ENCODE peak calls at places on chromosome 1, in ten cellular contexts. A, T, V, K, S, Y, R, U, L and N are unnamed samples.

GRCh38 chr1:23211955-23212354 is 5.3 kb downstream of the HTR1D start:
- DNase-seq in A (no peak), T (no peak), V (no peak), K (no peak), S (no peak), Y (no peak), R (no peak), U (no peak), L (no peak), N (no peak)

GRCh38 chr1:206699626-206700025 is 14.9 kb downstream of the MAPKAPK2 start:
- DNase-seq in A (no peak), T (no peak), V (no peak), K (no peak), S (no peak), Y (no peak), R (no peak), U (peak; percentile 50), L (no peak), N (no peak)

GRCh38 chr1:154417338-154417608 is 12.1 kb downstream of the IL6R start:
- DNase-seq in A (no peak), T (no peak), V (no peak), K (no peak), S (no peak), Y (no peak), R (no peak), U (no peak), L (no peak), N (no peak)

GRCh38 chr1:12617901-12618660 is at the start of gene DHRS3:
- DNase-seq in A (peak; percentile 37), T (peak; percentile 85), V (peak; percentile 74), K (peak; percentile 34), S (no peak), Y (peak; percentile 78), R (peak; percentile 34), U (peak; percentile 44), L (peak; percentile 26), N (peak; percentile 81)

GRCh38 chr1:204358145-204358544 is 1.6 kb downstream of the PLEKHA6 start:
- DNase-seq in A (no peak), T (no peak), V (no peak), K (peak; percentile 22), S (no peak), Y (no peak), R (no peak), U (no peak), L (no peak), N (no peak)

GRCh38 chr1:94095744-94096469 is 25.0 kb downstream of the ABCA4 start:
- DNase-seq in A (no peak), T (no peak), V (no peak), K (peak; percentile 72), S (no peak), Y (no peak), R (no peak), U (peak; percentile 54), L (peak; percentile 42), N (no peak)

GRCh38 chr1:162191396-162192322 is 122.2 kb downstream of the NOS1AP start:
- DNase-seq in A (no peak), T (no peak), V (peak; percentile 20), K (no peak), S (no peak), Y (no peak), R (no peak), U (no peak), L (no peak), N (no peak)

GRCh38 chr1:85585845-85586244 is 5.3 kb downstream of the CCN1 start:
- DNase-seq in A (no peak), T (no peak), V (no peak), K (peak; percentile 9), S (no peak), Y (no peak), R (no peak), U (peak; percentile 73), L (no peak), N (no peak)

GRCh38 chr1:172630060-172630818 is 28.7 kb upstream of the FASLG start:
- DNase-seq in A (no peak), T (no peak), V (no peak), K (no peak), S (no peak), Y (no peak), R (no peak), U (no peak), L (no peak), N (no peak)

GRCh38 chr1:35637401-35637809 is 3.9 kb downstream of the PSMB2 start:
- DNase-seq in A (no peak), T (no peak), V (no peak), K (no peak), S (no peak), Y (peak; percentile 23), R (no peak), U (peak; percentile 26), L (no peak), N (peak; percentile 81)

GRCh38 chr1:19643113-19643512 is 998 bp upstream of the NBL1 start:
- DNase-seq in A (no peak), T (peak; percentile 87), V (no peak), K (no peak), S (no peak), Y (no peak), R (no peak), U (no peak), L (no peak), N (no peak)

GRCh38 chr1:89322402-89322801 is 41.5 kb upstream of the GBP6 start:
- DNase-seq in A (no peak), T (no peak), V (no peak), K (no peak), S (no peak), Y (no peak), R (no peak), U (no peak), L (no peak), N (no peak)

GRCh38 chr1:234927312-234927967 is 201.2 kb downstream of the TOMM20 start:
- DNase-seq in A (no peak), T (no peak), V (no peak), K (no peak), S (no peak), Y (no peak), R (no peak), U (no peak), L (no peak), N (no peak)